ENCODE peak calls at places on chromosomes 4 and X, in seven cellular contexts. A is OCI-LY7; T is erythroblast; S is stimulated activated naive CD4-positive, alpha-beta T cell; K is choroid plexus epithelial cell; Q is fibroblast of the aortic adventitia; O is H9. P is an unnamed sample.
A peak's percentile ranks its signal among the peaks of the same experiment; 100 is the strongest.

GRCh38 chrX:53656845-53657244 is 29.7 kb downstream of the HUWE1 start:
- DNase-seq in A (no peak), T (no peak), S (no peak), K (no peak), Q (no peak), O (no peak), P (no peak)

GRCh38 chrX:153631931-153632611 is 14.9 kb upstream of the DUSP9 start:
- DNase-seq in A (no peak), T (no peak), S (no peak), K (no peak), Q (no peak), O (peak; percentile 18), P (no peak)

GRCh38 chr4:53932784-53933183 is 131.6 kb downstream of the CHIC2 start:
- DNase-seq in A (no peak), T (no peak), S (no peak), K (peak; percentile 96), Q (peak; percentile 100), O (no peak), P (no peak)

GRCh38 chr4:179595671-179596410 is 2153.6 kb upstream of the AGA start:
- DNase-seq in A (no peak), T (no peak), S (no peak), K (peak; percentile 11), Q (peak; percentile 2), O (no peak), P (no peak)

GRCh38 chr4:106565727-106566126 is 197.1 kb upstream of the GIMD1 start:
- DNase-seq in A (no peak), T (no peak), S (no peak), K (peak; percentile 21), Q (peak; percentile 33), O (no peak), P (no peak)

GRCh38 chrX:11724122-11725017 is 33.7 kb upstream of the MSL3 start:
- DNase-seq in A (peak; percentile 29), T (peak; percentile 6), S (no peak), K (peak; percentile 58), Q (peak; percentile 68), O (no peak), P (no peak)

GRCh38 chr4:38563703-38564490 is 100.1 kb upstream of the KLF3 start:
- DNase-seq in A (no peak), T (no peak), S (no peak), K (peak; percentile 44), Q (no peak), O (no peak), P (no peak)

GRCh38 chr4:55675196-55675793 is 39.2 kb upstream of the NMU start:
- DNase-seq in A (no peak), T (no peak), S (no peak), K (peak; percentile 2), Q (no peak), O (no peak), P (no peak)

GRCh38 chr4:145935253-145936141 is 3.1 kb downstream of the ZNF827 start:
- DNase-seq in A (peak; percentile 79), T (peak; percentile 63), S (no peak), K (no peak), Q (peak; percentile 27), O (peak; percentile 62), P (no peak)

GRCh38 chr4:177569443-177569842 is 127.2 kb upstream of the AGA start:
- DNase-seq in A (no peak), T (no peak), S (no peak), K (peak; percentile 22), Q (peak; percentile 77), O (no peak), P (no peak)

GRCh38 chrX:16628954-16629595 is 20.9 kb upstream of the S100G start:
- DNase-seq in A (no peak), T (peak; percentile 94), S (no peak), K (peak; percentile 10), Q (no peak), O (peak; percentile 87), P (no peak)

GRCh38 chrX:57103489-57103888 is 17.9 kb downstream of the SPIN2B start:
- DNase-seq in A (no peak), T (no peak), S (no peak), K (no peak), Q (no peak), O (no peak), P (no peak)

GRCh38 chr4:36243355-36244256 is 708 bp downstream of the ARAP2 start:
- DNase-seq in A (no peak), T (peak; percentile 57), S (peak; percentile 52), K (peak; percentile 29), Q (no peak), O (peak; percentile 32), P (peak; percentile 45)

GRCh38 chrX:19811807-19812604 is 75.4 kb downstream of the SH3KBP1 start:
- DNase-seq in A (peak; percentile 68), T (no peak), S (no peak), K (peak; percentile 89), Q (no peak), O (no peak), P (no peak)

GRCh38 chr4:158538176-158538575 is 16.5 kb downstream of the RXFP1 start:
- DNase-seq in A (no peak), T (no peak), S (no peak), K (peak; percentile 59), Q (peak; percentile 33), O (no peak), P (no peak)

GRCh38 chrX:150405006-150405405 is 41.9 kb downstream of the MAMLD1 start:
- DNase-seq in A (no peak), T (no peak), S (no peak), K (peak; percentile 20), Q (peak; percentile 36), O (no peak), P (no peak)

GRCh38 chr4:98474408-98474844 is 184.0 kb downstream of the TSPAN5 start:
- DNase-seq in A (no peak), T (peak; percentile 8), S (no peak), K (peak; percentile 79), Q (peak; percentile 76), O (no peak), P (no peak)

GRCh38 chr4:128517739-128518510 is 230.3 kb upstream of the PGRMC2 start:
- DNase-seq in A (no peak), T (peak; percentile 95), S (no peak), K (peak; percentile 99), Q (peak; percentile 98), O (no peak), P (no peak)

GRCh38 chr4:42345962-42346544 is 51.2 kb upstream of the SHISA3 start:
- DNase-seq in A (no peak), T (no peak), S (no peak), K (no peak), Q (no peak), O (no peak), P (no peak)

GRCh38 chr4:133694416-133694815 is 507.2 kb downstream of the PABPC4L start:
- DNase-seq in A (no peak), T (no peak), S (no peak), K (peak; percentile 2), Q (no peak), O (no peak), P (no peak)

GRCh38 chr4:184959309-184959708 is 59.0 kb upstream of the HELT start:
- DNase-seq in A (no peak), T (no peak), S (no peak), K (no peak), Q (no peak), O (peak; percentile 10), P (no peak)

GRCh38 chrX:10030570-10030969 is 63.4 kb downstream of the CLDN34 start:
- DNase-seq in A (no peak), T (no peak), S (no peak), K (no peak), Q (peak; percentile 71), O (no peak), P (no peak)

GRCh38 chr4:26459054-26459755 is 31.1 kb downstream of the CCKAR start:
- DNase-seq in A (peak; percentile 76), T (peak; percentile 25), S (no peak), K (peak; percentile 87), Q (peak; percentile 83), O (no peak), P (peak; percentile 36)

P was measured in naive thymus-derived CD8-positive, alpha-beta T cell.